ENCODE peak calls at places on chromosomes 12 and 14, in ten cellular contexts. E, U, M, P, J, N, B, S, K and T are unnamed samples.

GRCh38 chr12:26863515-26863914 is 30.5 kb upstream of the ITPR2 start:
- DNase-seq in E (no peak), U (no peak), M (no peak), P (no peak), J (no peak), N (no peak), B (peak), S (no peak), K (no peak), T (peak)

GRCh38 chr14:106417224-106418049 is 891.1 kb downstream of the TMEM121 start:
- DNase-seq in E (no peak), U (no peak), M (peak), P (peak), J (peak), N (no peak), B (no peak), S (peak), K (peak), T (peak)

GRCh38 chr14:32509632-32510187 is 180.6 kb downstream of the AKAP6 start:
- DNase-seq in E (no peak), U (peak), M (no peak), P (no peak), J (no peak), N (no peak), B (peak), S (no peak), K (no peak), T (peak)

GRCh38 chr12:95848575-95849388 is 10.0 kb upstream of the SNRPF start:
- DNase-seq in E (no peak), U (peak), M (peak), P (no peak), J (no peak), N (peak), B (peak), S (peak), K (no peak), T (peak)

GRCh38 chr12:13940466-13940865 is 40.9 kb downstream of the GRIN2B start:
- DNase-seq in E (no peak), U (no peak), M (no peak), P (no peak), J (no peak), N (no peak), B (no peak), S (no peak), K (no peak), T (no peak)

GRCh38 chr12:66288121-66288520 is 14.2 kb upstream of the HELB start:
- DNase-seq in E (no peak), U (no peak), M (no peak), P (no peak), J (peak), N (no peak), B (no peak), S (peak), K (peak), T (no peak)

GRCh38 chr14:49464885-49465284 is 121.3 kb downstream of the RPS29 start:
- DNase-seq in E (no peak), U (no peak), M (no peak), P (no peak), J (no peak), N (no peak), B (no peak), S (no peak), K (no peak), T (no peak)

GRCh38 chr12:131381716-131382430 is 329.0 kb upstream of the SFSWAP start:
- DNase-seq in E (peak), U (no peak), M (no peak), P (no peak), J (no peak), N (no peak), B (no peak), S (no peak), K (no peak), T (no peak)

GRCh38 chr12:52980096-52980694 is 26.1 kb upstream of the EIF4B start:
- DNase-seq in E (no peak), U (no peak), M (no peak), P (no peak), J (no peak), N (no peak), B (no peak), S (no peak), K (no peak), T (no peak)

GRCh38 chr14:39229222-39229543 is 4.5 kb upstream of the MIA2 start:
- DNase-seq in E (no peak), U (no peak), M (no peak), P (no peak), J (peak), N (no peak), B (peak), S (peak), K (peak), T (no peak)

GRCh38 chr12:65787056-65787855 is 37.0 kb upstream of the HMGA2 start:
- DNase-seq in E (no peak), U (no peak), M (no peak), P (no peak), J (no peak), N (no peak), B (no peak), S (no peak), K (no peak), T (no peak)

GRCh38 chr12:108609535-108610335 is 11.9 kb upstream of the TMEM119 start:
- DNase-seq in E (peak), U (peak), M (no peak), P (no peak), J (no peak), N (no peak), B (peak), S (no peak), K (no peak), T (peak)

GRCh38 chr12:92943482-92944250 is 14.6 kb upstream of the EEA1 start:
- DNase-seq in E (no peak), U (peak), M (no peak), P (no peak), J (no peak), N (no peak), B (peak), S (no peak), K (no peak), T (peak)

GRCh38 chr14:35402323-35403084 is 2.0 kb downstream of the NFKBIA start:
- DNase-seq in E (no peak), U (no peak), M (no peak), P (no peak), J (peak), N (no peak), B (no peak), S (peak), K (peak), T (no peak)

GRCh38 chr14:102217987-102218421 is 78.3 kb downstream of the WDR20 start:
- DNase-seq in E (no peak), U (no peak), M (no peak), P (no peak), J (no peak), N (no peak), B (no peak), S (no peak), K (no peak), T (no peak)

GRCh38 chr14:105867961-105868599 is 341.7 kb downstream of the TMEM121 start:
- DNase-seq in E (no peak), U (no peak), M (no peak), P (no peak), J (no peak), N (no peak), B (no peak), S (no peak), K (no peak), T (no peak)